ENCODE peak calls at places on chromosome 19, in ten cellular contexts. Q is pancreas, A is mucosa of descending colon, J is fibroblast of lung, U is tibial artery, W is adrenal gland, K is psoas muscle, G is stomach, M is lower lobe of right lung, T is RWPE2. P is an unnamed sample.
A peak's percentile ranks its signal among the peaks of the same experiment; 100 is the strongest.

GRCh38 chr19:10471909-10472308 is 31.2 kb downstream of the KEAP1 start:
- DNase-seq in J (peak; percentile 56), U (no peak), T (no peak), A (no peak), G (no peak), Q (no peak), M (no peak), W (no peak), K (no peak), P (no peak)

GRCh38 chr19:50314724-50315700 is 14.2 kb downstream of the KCNC3 start:
- DNase-seq in T (no peak), W (no peak), J (no peak), Q (no peak), K (peak; percentile 38), M (no peak), A (no peak), G (no peak), U (no peak), P (no peak)

GRCh38 chr19:47228937-47229673 is 1.9 kb downstream of the BBC3 start:
- DNase-seq in T (no peak), A (peak; percentile 51), W (peak; percentile 69), J (peak; percentile 50), U (peak; percentile 74), G (no peak), M (no peak), K (no peak), Q (no peak), P (no peak)

GRCh38 chr19:16668176-16668575 is 7.2 kb downstream of the TMEM38A start:
- DNase-seq in J (no peak), K (peak; percentile 79), W (no peak), T (no peak), A (no peak), M (no peak), G (no peak), U (no peak), Q (no peak), P (no peak)

GRCh38 chr19:10720607-10721125 is 2.8 kb downstream of the DNM2 start:
- DNase-seq in W (no peak), M (no peak), A (no peak), J (no peak), U (no peak), G (no peak), K (no peak), T (no peak), Q (no peak), P (no peak)

GRCh38 chr19:389935-390289 is 19.0 kb downstream of the C2CD4C start:
- DNase-seq in T (no peak), J (no peak), W (no peak), A (no peak), Q (no peak), U (no peak), M (no peak), G (no peak), K (no peak), P (no peak)

GRCh38 chr19:38004505-38005223 is 97.7 kb downstream of the SIPA1L3 start:
- DNase-seq in G (peak; percentile 55), Q (no peak), M (peak; percentile 81), U (peak; percentile 91), J (peak; percentile 97), W (peak; percentile 95), T (peak; percentile 85), A (peak; percentile 47), K (peak; percentile 87), P (peak; percentile 64)

GRCh38 chr19:47625650-47626049 is 16.7 kb downstream of the BICRA start:
- DNase-seq in U (no peak), T (no peak), A (no peak), G (no peak), Q (no peak), J (no peak), M (no peak), K (no peak), W (no peak), P (no peak)

GRCh38 chr19:38543807-38544568 is 73.8 kb downstream of the MAP4K1 start:
- DNase-seq in M (peak; percentile 76), T (peak; percentile 91), A (peak; percentile 41), U (peak; percentile 82), K (peak; percentile 94), G (peak; percentile 39), Q (no peak), J (peak; percentile 80), W (peak; percentile 95), P (peak; percentile 38)

GRCh38 chr19:11736696-11737095 is 2.0 kb downstream of the ZNF823 start:
- DNase-seq in T (no peak), Q (no peak), M (no peak), G (no peak), U (no peak), W (peak; percentile 57), K (peak; percentile 62), A (no peak), J (peak; percentile 11), P (peak; percentile 39)

GRCh38 chr19:47719047-47719885 is 6.0 kb downstream of the EHD2 start:
- DNase-seq in W (peak; percentile 94), J (peak; percentile 99), T (peak; percentile 98), Q (peak; percentile 71), A (peak; percentile 71), U (peak; percentile 98), M (peak; percentile 81), G (peak; percentile 60), K (peak; percentile 95), P (peak; percentile 91)

DNA sequence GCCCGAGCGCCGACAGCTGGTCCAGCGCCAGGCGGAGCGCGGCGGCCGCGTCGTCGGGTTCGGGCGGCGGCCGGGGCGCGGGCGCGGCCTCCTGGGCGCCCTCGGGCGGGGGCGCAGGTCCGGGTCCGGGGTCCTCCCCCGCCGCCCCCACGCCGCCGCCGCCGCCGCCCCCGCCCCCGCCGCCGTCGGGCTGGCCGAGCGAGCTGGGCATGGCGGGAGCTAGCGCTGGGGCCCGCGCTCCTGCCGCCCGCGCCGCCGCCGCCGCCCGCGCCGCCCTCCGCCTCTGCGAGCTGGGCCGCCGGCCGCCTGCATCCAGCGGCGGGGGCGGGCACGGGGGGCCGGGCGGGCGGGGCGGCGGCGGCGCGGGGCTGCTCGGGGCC is 287 bp downstream of the MEX3D start:
- DNase-seq in J (no peak), U (no peak), G (no peak), A (peak; percentile 42), T (no peak), M (no peak), K (no peak), Q (no peak), W (no peak), P (no peak)
- H3K4me3 ChIP-seq in J (peak overlapping the region; percentile 84), U (peak overlapping the region; percentile 62), G (no peak overlapping the region), A (peak overlapping the region; percentile 44), T (peak overlapping the region; percentile 97), M (no peak overlapping the region), K (no peak overlapping the region), Q (no peak overlapping the region), W (no peak overlapping the region), P (no peak overlapping the region)

DNA sequence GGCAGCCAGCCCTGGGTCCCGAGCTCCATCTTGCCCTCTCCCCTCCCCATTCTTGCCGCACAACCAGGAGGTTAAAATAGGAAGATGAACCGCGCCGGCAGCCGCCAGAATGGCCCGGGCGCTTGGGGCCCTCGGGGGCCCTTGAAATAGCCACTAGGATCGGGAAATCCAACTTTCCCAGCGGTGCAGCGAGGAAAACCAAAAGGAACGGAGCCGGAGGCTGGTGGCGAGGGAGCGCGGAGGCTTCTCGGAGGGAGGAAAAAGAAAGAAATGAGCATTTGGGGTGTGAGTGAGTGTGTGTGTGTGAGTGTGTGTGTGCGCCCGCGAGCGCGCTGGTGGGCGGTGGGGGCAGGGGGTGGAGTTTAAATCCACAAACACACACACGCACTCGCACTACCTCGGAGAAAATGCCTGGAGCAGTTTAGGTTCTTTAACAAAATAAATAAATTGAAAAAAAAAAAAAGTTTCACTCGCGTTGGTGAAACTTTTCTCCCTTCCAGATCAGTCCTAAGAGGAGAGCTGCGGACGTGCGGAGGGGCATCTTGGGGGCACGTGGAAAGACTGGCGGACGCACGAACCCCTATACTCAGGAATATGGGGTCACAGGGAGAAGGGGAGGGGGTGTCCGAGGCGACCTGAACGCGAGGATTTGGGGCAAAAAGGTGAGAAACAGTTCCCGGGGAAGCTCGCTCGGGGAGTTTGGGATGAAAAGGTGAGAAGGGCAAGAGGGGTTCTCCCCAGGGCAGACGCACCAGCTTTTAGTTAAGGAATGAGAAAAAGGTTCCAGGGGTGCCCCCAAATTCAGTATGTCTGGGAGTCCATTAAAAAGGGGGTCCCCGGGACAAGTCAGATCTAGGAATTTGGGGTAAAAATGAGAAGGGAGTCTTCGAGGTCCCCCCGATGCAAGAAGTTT is 1.3 kb downstream of the RFX2 start:
- DNase-seq in J (peak; percentile 69), W (peak; percentile 67), T (no peak), Q (no peak), K (peak; percentile 61), M (peak; percentile 74), U (peak; percentile 90), A (peak; percentile 70), G (peak; percentile 32), P (peak; percentile 57)
- TF ChIP-seq CTCF in J (no peak), W (no peak), T (no peak), Q (no peak), K (no peak), M (no peak), U (no peak), A (no peak), G (no peak), P (no peak)

DNA sequence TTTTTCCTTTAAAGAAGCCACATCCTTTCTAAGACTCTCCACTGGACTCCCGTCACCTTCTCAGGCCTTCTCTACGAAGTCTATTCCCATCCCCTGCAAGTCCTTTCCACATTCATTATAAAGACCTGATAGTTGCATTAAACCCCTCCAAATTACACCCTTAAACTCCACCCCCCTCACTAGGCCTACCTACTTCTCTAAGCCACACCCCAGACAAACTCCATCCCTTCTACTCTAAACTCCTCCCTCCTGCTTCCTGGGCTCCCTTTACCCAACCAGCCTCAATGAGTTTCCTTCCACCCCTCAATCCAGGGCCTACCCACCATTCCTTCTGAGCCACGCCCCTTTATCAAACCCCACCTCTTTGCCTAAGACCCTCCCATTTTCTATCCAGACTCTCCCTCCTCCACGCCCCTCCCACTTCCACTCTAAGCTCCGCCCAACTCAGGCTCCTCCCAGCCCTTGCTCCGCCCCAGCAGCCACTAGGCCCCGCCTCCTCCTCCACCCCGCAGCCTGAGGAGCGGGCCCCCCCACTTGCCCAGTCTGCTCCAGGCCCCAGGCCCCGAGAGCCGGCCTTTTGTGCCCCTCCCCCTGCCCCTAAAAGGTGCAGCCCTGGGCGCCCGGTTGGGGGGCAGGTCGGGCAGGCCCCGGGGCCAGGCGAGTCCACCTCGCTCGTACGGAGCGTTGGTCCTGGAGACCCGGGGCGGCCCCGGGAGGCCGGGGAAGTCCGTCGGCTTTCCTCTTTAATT is 424 bp downstream of the FIZ1 start:
- DNase-seq in A (peak; percentile 97), M (peak; percentile 93), T (peak; percentile 88), J (peak; percentile 98), K (peak; percentile 97), G (peak; percentile 95), U (peak; percentile 96), Q (peak; percentile 92), W (peak; percentile 97), P (peak; percentile 92)
- H3K36me3 ChIP-seq in A (no peaks in the 10 kb centered on the region), M (peaks cover 35% of the 10 kb centered on the region), T (peaks cover 24% of the 10 kb centered on the region), J (peaks cover 10% of the 10 kb centered on the region), K (peaks cover 41% of the 10 kb centered on the region), G (peaks cover 50% of the 10 kb centered on the region), U (no peaks in the 10 kb centered on the region), Q (peaks cover 3% of the 10 kb centered on the region), W (no peaks in the 10 kb centered on the region), P (no peaks in the 10 kb centered on the region)

DNA sequence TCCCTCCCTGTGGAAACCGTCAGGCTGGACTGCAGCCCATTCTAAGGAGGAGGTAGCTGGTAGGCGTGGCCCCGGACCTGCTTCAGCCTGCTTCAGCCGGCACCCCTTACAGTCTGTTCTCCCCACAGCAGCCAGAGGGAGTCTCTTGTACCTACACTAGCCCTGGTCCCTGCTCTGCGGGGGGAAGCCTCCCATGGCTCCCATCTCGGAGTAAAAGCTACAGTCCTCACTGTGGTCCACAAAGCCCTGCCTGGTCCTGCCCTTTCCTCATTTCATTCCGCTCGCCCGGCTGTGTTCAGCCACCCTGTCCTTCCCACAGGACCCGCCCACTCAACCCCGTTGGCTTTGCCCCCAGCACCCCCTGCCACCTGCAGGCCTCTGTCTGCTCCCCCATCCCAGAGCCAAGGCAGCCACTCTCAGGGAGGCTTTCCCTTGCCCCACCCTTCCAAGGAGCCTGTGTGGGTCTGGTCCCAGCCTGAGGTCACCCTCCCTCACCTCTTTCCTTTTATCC is 1.3 kb downstream of the PGLYRP1 start:
- DNase-seq in T (no peak), K (no peak), G (peak; percentile 46), W (peak; percentile 38), Q (no peak), M (no peak), U (peak; percentile 54), A (peak; percentile 43), J (no peak), P (no peak)
- H3K4me3 ChIP-seq in T (no peak overlapping the region), K (no peak overlapping the region), G (no peak overlapping the region), W (no peak overlapping the region), Q (no peak overlapping the region), M (no peak overlapping the region), U (no peak overlapping the region), A (no peak overlapping the region), J (no peak overlapping the region), P (no peak overlapping the region)